ENCODE peak calls at places on chromosomes 6 and 20, in nine cellular contexts. D is G401; X is DMS 273 treated with DMSO at 0.1 percent for 48 hours; O is activated naive CD8-positive, alpha-beta T cell treated with anti-CD3 and anti-CD28 coated beads, Interleukin-2, amount 50 U/mL, for 24 hours; P is T-helper 2 cell; M is COR-L47; T is stimulated activated CD4-positive, alpha-beta T cell treated with anti-CD3 and anti-CD28 coated beads, Interleukin-15, amount 100 ng/mL, for 24 hours; C is right atrium auricular region; A is activated CD8-positive, alpha-beta memory T cell treated with anti-CD3 and anti-CD28 coated beads for 4 hours. F is an unnamed sample.

GRCh38 chr20:60007452-60007851 is 49.2 kb downstream of the CDH26 start:
- DNase-seq in D (no peak), X (no peak), O (no peak), P (no peak), M (no peak), T (no peak), C (no peak), A (no peak), F (no peak)

GRCh38 chr6:127554435-127555006 is 22.5 kb upstream of the C6orf58 start:
- DNase-seq in D (peak; percentile 20), X (peak; percentile 37), O (peak; percentile 18), P (no peak), M (no peak), T (peak; percentile 11), C (no peak), A (no peak), F (no peak)

GRCh38 chr20:49115565-49115964 is 69.5 kb downstream of the CSE1L start:
- DNase-seq in D (no peak), X (no peak), O (no peak), P (no peak), M (no peak), T (no peak), C (no peak), A (no peak), F (no peak)

GRCh38 chr20:34938466-34939163 is 17.0 kb downstream of the GSS start:
- DNase-seq in D (peak; percentile 19), X (peak; percentile 97), O (no peak), P (no peak), M (peak; percentile 10), T (no peak), C (no peak), A (no peak), F (no peak)

GRCh38 chr6:154319231-154319858 is 37.3 kb downstream of the IPCEF1 start:
- DNase-seq in D (no peak), X (no peak), O (no peak), P (no peak), M (peak; percentile 6), T (no peak), C (no peak), A (no peak), F (no peak)

GRCh38 chr6:158769228-158769627 is 49.9 kb downstream of the EZR start:
- DNase-seq in D (peak; percentile 23), X (no peak), O (no peak), P (no peak), M (peak; percentile 36), T (no peak), C (no peak), A (no peak), F (no peak)

GRCh38 chr6:20686142-20686541 is 151.9 kb downstream of the CDKAL1 start:
- DNase-seq in D (no peak), X (peak; percentile 93), O (no peak), P (no peak), M (peak; percentile 88), T (no peak), C (no peak), A (no peak), F (no peak)

GRCh38 chr20:48317578-48317977 is 510.2 kb downstream of the PREX1 start:
- DNase-seq in D (no peak), X (no peak), O (no peak), P (no peak), M (no peak), T (no peak), C (no peak), A (no peak), F (no peak)

GRCh38 chr20:56765172-56766073 is 136.3 kb downstream of the TFAP2C start:
- DNase-seq in D (no peak), X (no peak), O (no peak), P (no peak), M (no peak), T (no peak), C (no peak), A (no peak), F (no peak)

GRCh38 chr6:169886631-169887227 is 135.3 kb downstream of the ERMARD start:
- DNase-seq in D (no peak), X (no peak), O (no peak), P (no peak), M (no peak), T (no peak), C (peak; percentile 30), A (no peak), F (no peak)

GRCh38 chr6:147699637-147700036 is 191.1 kb downstream of the SAMD5 start:
- DNase-seq in D (no peak), X (no peak), O (no peak), P (no peak), M (no peak), T (no peak), C (no peak), A (no peak), F (no peak)

GRCh38 chr20:43305749-43306148 is 116.0 kb upstream of the PTPRT start:
- DNase-seq in D (no peak), X (no peak), O (no peak), P (no peak), M (no peak), T (no peak), C (no peak), A (no peak), F (no peak)

GRCh38 chr20:34012330-34012729 is 18.6 kb downstream of the RALY start:
- DNase-seq in D (no peak), X (no peak), O (no peak), P (no peak), M (no peak), T (no peak), C (no peak), A (no peak), F (no peak)

GRCh38 chr20:3559231-3559630 is 88.4 kb downstream of the ATRN start:
- DNase-seq in D (no peak), X (no peak), O (no peak), P (no peak), M (no peak), T (no peak), C (no peak), A (no peak), F (no peak)

GRCh38 chr20:49424536-49424935 is 57.9 kb downstream of the KCNB1 start:
- DNase-seq in D (peak; percentile 39), X (no peak), O (no peak), P (no peak), M (peak; percentile 77), T (no peak), C (no peak), A (no peak), F (no peak)

GRCh38 chr6:28988536-28989415 is 16.3 kb downstream of the ZNF311 start:
- DNase-seq in D (no peak), X (no peak), O (peak; percentile 83), P (peak; percentile 65), M (no peak), T (peak; percentile 86), C (no peak), A (peak; percentile 35), F (peak; percentile 76)

F was measured in CD4-positive, alpha-beta memory T cell.